ENCODE peak calls at places on chromosomes 11 and 22, in six cellular contexts. M, O, W, R, Z and X are unnamed samples.

GRCh38 chr11:25628030-25628429 is 703.9 kb upstream of the ANO3 start:
- DNase-seq in M (no peak), O (no peak), W (no peak), R (no peak), Z (no peak), X (no peak)

GRCh38 chr11:47104337-47104950 is 72.2 kb downstream of the ARFGAP2 start:
- DNase-seq in M (peak), O (no peak), W (no peak), R (peak), Z (peak), X (no peak)

GRCh38 chr11:71397328-71397860 is 50.8 kb downstream of the DHCR7 start:
- DNase-seq in M (no peak), O (no peak), W (no peak), R (no peak), Z (no peak), X (no peak)

GRCh38 chr11:118012083-118012669 is 26.0 kb downstream of the IL10RA start:
- DNase-seq in M (no peak), O (peak), W (no peak), R (peak), Z (no peak), X (no peak)

GRCh38 chr11:125056931-125057330 is 6.2 kb upstream of the SLC37A2 start:
- DNase-seq in M (no peak), O (no peak), W (no peak), R (no peak), Z (no peak), X (no peak)

GRCh38 chr11:96426356-96427103 is 36.7 kb downstream of the JRKL start:
- DNase-seq in M (no peak), O (peak), W (no peak), R (peak), Z (peak), X (no peak)

GRCh38 chr11:4072668-4073285 is 21.8 kb upstream of the RRM1 start:
- DNase-seq in M (no peak), O (peak), W (no peak), R (peak), Z (peak), X (peak)

GRCh38 chr11:7571640-7572000 is 57.8 kb downstream of the PPFIBP2 start:
- DNase-seq in M (peak), O (peak), W (no peak), R (peak), Z (peak), X (peak)

GRCh38 chr22:39123811-39124668 is 27.0 kb downstream of the APOBEC3H start:
- DNase-seq in M (peak), O (peak), W (no peak), R (no peak), Z (no peak), X (no peak)

DNA sequence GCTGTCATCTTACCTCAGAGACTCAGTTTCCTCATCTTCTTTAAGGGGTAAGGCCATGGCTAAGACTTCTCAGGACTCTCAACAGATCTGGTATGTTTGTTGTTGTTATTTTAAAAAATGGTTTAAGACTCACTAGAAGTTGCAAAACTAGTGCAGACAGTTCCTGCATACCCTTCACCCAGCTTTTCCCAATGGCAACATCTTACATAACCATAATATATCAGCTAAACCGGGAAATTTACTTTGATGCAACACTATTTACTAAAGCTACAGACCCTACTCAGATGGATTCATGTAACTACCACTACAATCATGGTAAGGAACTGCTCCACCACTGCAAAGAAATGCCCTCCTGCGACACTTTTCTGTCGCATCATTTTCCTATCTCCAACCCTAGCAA is 20.4 kb downstream of the LGR4 start:
- DNase-seq in M (no peak), O (no peak), W (no peak), R (no peak), Z (no peak), X (no peak)
- TF ChIP-seq CTCF in M (no peak), O (no peak), W (no peak), R (no peak), Z (no peak), X (no peak)

GRCh38 chr11:60938500-60938899 is 13.5 kb downstream of the SLC15A3 start:
- DNase-seq in M (no peak), O (no peak), W (no peak), R (no peak), Z (no peak), X (no peak)

GRCh38 chr11:60939301-60939700 is 12.7 kb downstream of the SLC15A3 start:
- DNase-seq in M (no peak), O (no peak), W (no peak), R (no peak), Z (no peak), X (no peak)

GRCh38 chr11:60936467-60937143 is 12.3 kb downstream of the TMEM132A start:
- DNase-seq in M (no peak), O (no peak), W (no peak), R (no peak), Z (no peak), X (no peak)

GRCh38 chr11:60937144-60937527 is 12.9 kb downstream of the TMEM132A start:
- DNase-seq in M (no peak), O (no peak), W (no peak), R (peak), Z (no peak), X (no peak)

GRCh38 chr11:60937811-60938210 is 13.6 kb downstream of the TMEM132A start:
- DNase-seq in M (no peak), O (no peak), W (no peak), R (no peak), Z (no peak), X (no peak)
- TF ChIP-seq CTCF in M (no peak), O (no peak), W (no peak), R (no peak), Z (no peak), X (no peak)

GRCh38 chr22:41762980-41763779 is 37.3 kb upstream of the CCDC134 start:
- DNase-seq in M (peak), O (peak), W (no peak), R (peak), Z (no peak), X (peak)
- TF ChIP-seq CTCF in M (peak), O (peak), W (no peak), R (peak), Z (peak), X (peak)

DNA sequence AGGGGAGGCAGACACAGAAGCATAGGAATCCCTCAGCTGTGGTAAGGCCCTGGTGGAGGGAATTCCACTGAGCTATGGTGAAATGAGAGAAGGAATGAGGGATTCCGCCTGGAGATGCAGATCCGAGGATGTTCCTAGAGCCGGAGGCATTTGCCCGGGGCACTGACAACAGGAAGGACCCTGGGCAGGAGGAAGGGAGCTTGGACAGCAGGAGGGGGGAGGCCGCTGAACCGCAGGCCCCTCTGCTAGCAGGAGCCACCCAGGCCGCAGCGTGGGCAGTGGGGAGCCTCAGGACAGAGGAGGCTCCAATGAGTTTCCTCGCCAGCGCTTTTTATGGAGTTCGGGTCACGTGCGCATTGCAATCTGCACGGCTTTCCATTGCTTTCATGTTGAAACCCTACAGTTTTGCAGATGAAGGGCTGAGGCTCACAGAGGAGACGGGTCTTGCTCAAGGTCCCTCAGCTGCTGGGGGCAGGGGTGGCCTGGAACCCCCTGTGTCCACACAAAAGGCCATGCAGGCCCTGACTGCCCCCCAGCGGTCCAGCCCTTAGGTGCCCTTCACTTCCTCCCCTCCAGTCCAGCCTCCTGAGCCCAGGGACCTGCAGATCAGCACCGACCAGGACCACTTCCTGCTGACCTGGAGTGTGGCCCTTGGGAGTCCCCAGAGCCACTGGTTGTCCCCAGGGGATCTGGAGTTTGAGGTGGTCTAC is 15.6 kb downstream of the CSF2RB start:
- DNase-seq in M (no peak), O (no peak), W (no peak), R (no peak), Z (no peak), X (no peak)
- TF ChIP-seq CTCF in M (no peak), O (no peak), W (no peak), R (no peak), Z (no peak), X (no peak)

GRCh38 chr11:83840326-83840725 is 554.2 kb upstream of the CCDC90B start:
- DNase-seq in M (no peak), O (no peak), W (no peak), R (no peak), Z (no peak), X (no peak)
- TF ChIP-seq CTCF in M (no peak), O (no peak), W (no peak), R (no peak), Z (no peak), X (no peak)

DNA sequence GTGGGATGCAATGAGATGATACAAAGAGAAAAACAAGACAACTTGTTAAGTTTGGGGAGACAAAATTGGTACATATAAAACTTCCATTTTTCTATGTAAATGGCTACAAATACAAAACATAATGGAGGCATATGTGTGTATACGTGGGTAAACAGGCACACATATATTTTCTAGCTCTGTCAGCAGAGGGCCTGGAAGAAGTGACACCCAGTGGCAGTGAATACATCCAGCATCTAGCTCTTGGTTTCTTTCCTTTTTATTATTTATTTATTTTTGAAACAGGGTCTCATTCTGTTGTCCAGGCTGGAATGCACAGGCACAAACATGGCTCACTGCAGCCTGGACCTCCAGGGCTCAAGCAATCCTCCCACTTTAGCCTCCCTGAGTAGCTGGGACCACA is 5.0 kb upstream of the RASL10A start:
- DNase-seq in M (no peak), O (no peak), W (no peak), R (no peak), Z (no peak), X (no peak)
- TF ChIP-seq CTCF in M (no peak), O (no peak), W (no peak), R (peak), Z (peak), X (no peak)

DNA sequence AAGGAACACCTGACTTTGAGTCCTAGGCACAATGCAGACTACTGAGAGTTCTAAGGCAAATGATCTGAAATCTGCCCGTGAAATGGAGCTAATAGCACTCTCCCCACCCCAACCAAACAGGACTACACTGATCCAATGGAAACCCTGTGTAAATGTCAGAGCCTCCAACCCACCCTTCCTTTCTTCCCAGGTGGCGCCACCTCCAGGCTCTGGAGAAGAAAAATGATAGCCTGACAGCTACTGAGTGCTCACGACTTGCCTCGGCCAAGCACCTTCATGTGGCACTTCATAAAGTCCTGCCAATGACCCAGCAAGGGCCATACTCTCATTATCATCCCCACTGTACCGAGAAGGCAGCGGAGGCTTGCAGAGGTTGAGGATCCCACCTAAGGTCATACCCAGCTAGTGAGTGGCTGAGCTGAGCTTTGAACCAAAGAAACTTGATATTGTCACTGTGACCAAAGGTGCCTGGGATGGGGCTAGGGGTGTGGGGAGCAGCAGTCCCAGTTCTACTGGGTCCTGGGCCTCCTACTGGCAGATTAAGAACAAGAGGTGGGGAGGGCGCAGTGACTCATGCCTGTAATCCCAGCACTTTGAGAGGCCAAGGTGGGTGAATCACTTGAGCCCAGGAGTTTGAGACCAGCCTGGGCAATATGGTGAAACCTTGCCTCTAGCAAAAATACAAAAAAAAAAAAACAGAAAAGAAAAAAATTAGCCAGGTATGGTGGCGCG is 20.5 kb downstream of the TST start:
- DNase-seq in M (peak), O (no peak), W (no peak), R (peak), Z (no peak), X (no peak)
- TF ChIP-seq CTCF in M (no peak), O (peak), W (no peak), R (no peak), Z (no peak), X (no peak)

GRCh38 chr11:68727783-68728182 is 23.5 kb downstream of the TESMIN start:
- DNase-seq in M (no peak), O (no peak), W (no peak), R (peak), Z (no peak), X (no peak)
- TF ChIP-seq CTCF in M (no peak), O (peak), W (no peak), R (no peak), Z (no peak), X (no peak)